ENCODE peak calls at places on chromosome 1, in nine cellular contexts. I is uterus, Z is psoas muscle, Y is Karpas-422, F is aorta, K is DND-41, U is pancreas, C is prostate gland, N is adrenal gland. G is an unnamed sample. For H3K4me1, the result is how much of the 10 kb centered on the place peaks cover.

GRCh38 chr1:61334718-61335589 is 252.6 kb downstream of the NFIA start:
- DNase-seq in Y (no peak), U (peak), K (no peak), N (peak), I (peak), Z (peak), C (no peak), F (peak), G (peak)

GRCh38 chr1:232880354-232880753 is 70.1 kb upstream of the NTPCR start:
- DNase-seq in N (peak), U (no peak), F (no peak), K (peak), Z (no peak), Y (peak), I (no peak), C (no peak), G (no peak)

GRCh38 chr1:220879509-220880366 is 495 bp downstream of the HLX start:
- DNase-seq in Z (peak), I (peak), C (no peak), K (no peak), U (no peak), N (no peak), Y (no peak), F (peak), G (peak)

GRCh38 chr1:94299627-94300552 is 62.5 kb upstream of the ARHGAP29 start:
- DNase-seq in N (no peak), Y (no peak), C (no peak), Z (no peak), F (no peak), K (no peak), U (no peak), I (no peak), G (peak)

GRCh38 chr1:184753608-184754478 is 815 bp downstream of the EDEM3 start:
- DNase-seq in Y (peak), Z (peak), F (peak), N (peak), I (no peak), K (peak), C (no peak), U (peak), G (peak)

GRCh38 chr1:116679091-116679827 is 11.7 kb upstream of the IGSF3 start:
- DNase-seq in C (no peak), N (no peak), F (no peak), K (no peak), U (no peak), Z (no peak), I (no peak), Y (no peak), G (no peak)

GRCh38 chr1:231357831-231358354 is 19.8 kb downstream of the SPRTN start:
- DNase-seq in F (no peak), K (peak), Y (peak), C (peak), U (no peak), I (peak), Z (no peak), N (peak), G (peak)

GRCh38 chr1:214588963-214589597 is 13.9 kb upstream of the CENPF start:
- DNase-seq in K (no peak), C (no peak), I (no peak), Z (no peak), Y (no peak), F (no peak), U (no peak), N (peak), G (no peak)

GRCh38 chr1:2257245-2257627 is 29.1 kb downstream of the SKI start:
- DNase-seq in I (no peak), C (no peak), F (no peak), K (no peak), N (no peak), Y (no peak), Z (peak), U (no peak), G (peak)

GRCh38 chr1:227900571-227901051 is 47.1 kb downstream of the WNT9A start:
- DNase-seq in Z (no peak), F (no peak), N (no peak), I (no peak), K (no peak), Y (no peak), U (no peak), C (no peak), G (peak)

GRCh38 chr1:38090796-38091195 is 44.2 kb upstream of the POU3F1 start:
- DNase-seq in C (no peak), I (no peak), Y (no peak), K (no peak), N (no peak), Z (no peak), F (no peak), U (no peak), G (no peak)

GRCh38 chr1:70224954-70225353 is 3.8 kb downstream of the SRSF11 start:
- DNase-seq in Z (no peak), Y (no peak), U (no peak), K (no peak), N (no peak), F (no peak), I (no peak), C (no peak), G (no peak)

GRCh38 chr1:218347316-218347712 is 2.2 kb downstream of the TGFB2 start:
- DNase-seq in N (no peak), K (no peak), Y (no peak), F (no peak), U (no peak), C (no peak), Z (no peak), I (peak), G (peak)

GRCh38 chr1:66521736-66522365 is 12.1 kb upstream of the SGIP1 start:
- DNase-seq in C (no peak), K (no peak), U (no peak), Y (no peak), N (no peak), F (no peak), I (no peak), Z (no peak), G (no peak)

GRCh38 chr1:177287996-177288395 is 117.2 kb downstream of the BRINP2 start:
- DNase-seq in N (no peak), C (no peak), Z (no peak), K (no peak), Y (no peak), U (no peak), F (no peak), I (no peak), G (no peak)

GRCh38 chr1:220775238-220775853 is 11.4 kb upstream of the MTARC1 start:
- DNase-seq in Y (peak), U (no peak), K (peak), C (no peak), N (peak), I (no peak), F (peak), Z (peak), G (peak)

GRCh38 chr1:215970406-215970805 is 403.3 kb downstream of the KCTD3 start:
- DNase-seq in K (no peak), N (no peak), Y (no peak), U (no peak), I (no peak), F (no peak), Z (no peak), C (no peak), G (no peak)

GRCh38 chr1:231185391-231185790 is 23.5 kb downstream of the TRIM67 start:
- DNase-seq in I (no peak), C (no peak), F (no peak), U (no peak), Z (no peak), K (no peak), Y (no peak), N (no peak), G (no peak)

GRCh38 chr1:160993544-160993943 is 27.4 kb downstream of the F11R start:
- DNase-seq in Y (peak), F (no peak), C (no peak), U (no peak), K (no peak), Z (no peak), I (no peak), N (no peak), G (no peak)

GRCh38 chr1:208024406-208024805 is 113.5 kb upstream of the CD34 start:
- DNase-seq in I (no peak), Y (no peak), U (no peak), F (peak), K (no peak), C (no peak), Z (no peak), N (no peak), G (no peak)

GRCh38 chr1:167330601-167331293 is 110.1 kb downstream of the POU2F1 start:
- DNase-seq in N (no peak), F (no peak), K (no peak), I (no peak), C (no peak), U (no peak), Z (no peak), Y (peak), G (no peak)

GRCh38 chr1:14851775-14852174 is 253.3 kb downstream of the KAZN start:
- DNase-seq in F (no peak), K (no peak), C (no peak), U (peak), Z (no peak), I (no peak), Y (no peak), N (no peak), G (no peak)

GRCh38 chr1:212030936-212031528 is 4.3 kb downstream of the INTS7 start:
- DNase-seq in N (no peak), Z (no peak), I (no peak), C (no peak), Y (no peak), F (no peak), K (no peak), U (no peak), G (no peak)

GRCh38 chr1:116325922-116326321 is 47.1 kb upstream of the ATP1A1 start:
- DNase-seq in Z (peak), C (no peak), U (no peak), K (peak), N (no peak), I (no peak), Y (peak), F (no peak), G (no peak)

GRCh38 chr1:183144752-183145151 is 41.3 kb upstream of the LAMC2 start:
- DNase-seq in I (no peak), Y (no peak), U (no peak), Z (no peak), C (no peak), K (peak), N (no peak), F (no peak), G (no peak)

GRCh38 chr1:109137959-109138757 is 24.2 kb downstream of the ELAPOR1 start:
- DNase-seq in N (no peak), U (peak), Y (no peak), F (no peak), K (no peak), Z (no peak), C (peak), I (no peak), G (no peak)

GRCh38 chr1:52574594-52574993 is 21.7 kb upstream of the TUT4 start:
- DNase-seq in I (no peak), N (no peak), Y (no peak), C (peak), F (no peak), Z (no peak), U (no peak), K (no peak), G (no peak)

GRCh38 chr1:185440877-185441276 is 123.8 kb upstream of the IVNS1ABP start:
- DNase-seq in I (no peak), Y (no peak), U (no peak), K (no peak), F (no peak), Z (no peak), N (no peak), C (no peak), G (no peak)

GRCh38 chr1:225817611-225818061 is 7.7 kb downstream of the EPHX1 start:
- DNase-seq in N (peak), Y (no peak), U (peak), C (peak), I (peak), Z (peak), K (no peak), F (peak), G (peak)

GRCh38 chr1:222124602-222125001 is 382.7 kb upstream of the DUSP10 start:
- DNase-seq in N (no peak), I (no peak), U (no peak), Y (no peak), K (no peak), C (no peak), F (no peak), Z (no peak), G (no peak)

GRCh38 chr1:39981957-39982356 is 27.0 kb downstream of the MFSD2A start:
- DNase-seq in N (no peak), K (no peak), Z (no peak), U (no peak), C (no peak), Y (no peak), I (no peak), F (no peak), G (no peak)

GRCh38 chr1:98177751-98178150 is 256.9 kb upstream of the DPYD start:
- DNase-seq in U (no peak), Y (no peak), F (no peak), I (no peak), C (no peak), K (no peak), Z (no peak), N (no peak), G (no peak)

GRCh38 chr1:54256756-54257155 is 56.8 kb downstream of the MRPL37 start:
- DNase-seq in K (no peak), Y (no peak), U (no peak), Z (no peak), F (no peak), C (no peak), I (no peak), N (no peak), G (no peak)

GRCh38 chr1:201593200-201593828 is 54.4 kb downstream of the NAV1 start:
- DNase-seq in K (no peak), Z (peak), F (no peak), N (peak), Y (no peak), I (peak), U (no peak), C (no peak), G (peak)

GRCh38 chr1:63621075-63621474 is 27.9 kb downstream of the PGM1 start:
- DNase-seq in F (no peak), U (no peak), K (no peak), I (no peak), N (no peak), Z (no peak), Y (no peak), C (no peak), G (no peak)

GRCh38 chr1:165056914-165057313 is 299.6 kb downstream of the LMX1A start:
- DNase-seq in F (no peak), Z (no peak), N (no peak), U (no peak), K (no peak), C (no peak), Y (no peak), I (no peak), G (no peak)

DNA sequence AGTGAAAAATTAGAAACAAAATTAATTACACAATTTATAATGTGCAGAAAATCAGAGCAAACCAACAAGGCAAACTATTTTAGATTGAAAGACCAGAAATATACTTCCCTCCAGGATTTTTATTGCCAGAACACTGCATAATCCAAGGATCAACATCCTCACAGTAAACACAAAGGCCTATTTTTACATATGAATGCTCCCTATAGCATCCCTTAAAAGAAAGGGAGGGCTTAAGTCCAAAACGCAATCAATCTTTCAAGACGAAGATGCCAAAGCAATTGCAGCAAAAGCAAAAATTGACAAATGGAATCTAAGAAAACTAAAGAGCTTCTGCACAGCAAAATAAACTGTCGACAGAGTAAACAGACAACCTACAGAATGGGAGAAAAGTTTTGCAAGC is 18.6 kb upstream of the CHIA start:
- DNase-seq in Z (no peak), Y (no peak), F (no peak), C (no peak), I (no peak), N (no peak), K (no peak), U (no peak), G (no peak)
- H3K4me3 ChIP-seq in Z (no peak), Y (no peak), F (no peak), C (no peak), I (no peak), N (no peak), K (no peak), U (no peak), G (no peak)

GRCh38 chr1:206506405-206506802 is 927 bp upstream of the RASSF5 start:
- DNase-seq in K (no peak), Y (no peak), C (no peak), U (no peak), N (no peak), F (peak), Z (no peak), I (no peak), G (no peak)
- H3K4me1 ChIP-seq in K (under half), Y (under half), C (under half), U (under half), N (under half), F (under half), Z (under half), I (under half), G (under half)

GRCh38 chr1:246609632-246610031 is 43.4 kb downstream of the CNST start:
- DNase-seq in Y (no peak), F (no peak), Z (no peak), N (no peak), I (no peak), C (no peak), U (no peak), K (no peak), G (no peak)
- H3K27ac ChIP-seq in Y (no peak), F (no peak), Z (peak), N (peak), I (peak), C (peak), U (peak), K (no peak), G (no peak)

DNA sequence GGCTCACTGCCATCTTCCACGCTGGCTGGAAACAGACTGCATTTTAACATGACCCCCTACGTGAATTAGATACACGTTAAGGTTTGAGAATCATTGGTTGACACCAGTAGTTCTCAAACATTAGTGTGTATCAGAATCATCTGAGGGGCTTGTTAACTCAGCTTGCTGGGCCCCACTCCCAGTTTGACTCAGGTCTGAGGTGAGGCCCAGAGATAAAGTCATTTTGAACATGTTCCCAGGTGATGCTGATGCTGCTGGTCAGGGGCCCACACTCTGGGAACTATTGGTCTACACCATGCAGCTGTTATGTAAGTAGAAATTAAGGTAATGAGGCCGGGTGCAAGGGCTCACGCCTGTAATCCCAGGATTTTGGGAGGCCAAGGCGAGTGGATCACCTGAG is 1.3 kb downstream of the LSM10 start:
- DNase-seq in F (peak), N (no peak), K (no peak), I (no peak), Y (no peak), Z (no peak), C (no peak), U (no peak), G (no peak)
- H3K4me3 ChIP-seq in F (no peak), N (no peak), K (peak), I (no peak), Y (peak), Z (peak), C (no peak), U (no peak), G (no peak)